ENCODE peak calls at places on chromosomes 5 and 9, in four cellular contexts. One of them, this sample, is unnamed.

GRCh38 chr9:114272739-114273431 is 50.0 kb upstream of the ORM1 start:
- DNase-seq in SW 1271: no peak
- DNase-seq in Right ventricle myocardium superior: no peak
- DNase-seq in H9: no peak
- DNase-seq in this sample: no peak

GRCh38 chr5:103256178-103256577 is 2.4 kb upstream of the MACIR start:
- DNase-seq in Right ventricle myocardium superior: no peak
- DNase-seq in H9: no peak
- DNase-seq in SW 1271: no peak
- DNase-seq in this sample: no peak

GRCh38 chr9:77843088-77843985 is 188.3 kb downstream of the GNAQ start:
- DNase-seq in H9: peak
- DNase-seq in Right ventricle myocardium superior: no peak
- DNase-seq in SW 1271: no peak
- DNase-seq in this sample: no peak

GRCh38 chr5:1737790-1738405 is 61.7 kb downstream of the MRPL36 start:
- DNase-seq in H9: peak
- DNase-seq in Right ventricle myocardium superior: no peak
- DNase-seq in SW 1271: peak
- DNase-seq in this sample: no peak

GRCh38 chr5:60959156-60959555 is 14.2 kb downstream of the NDUFAF2 start:
- DNase-seq in H9: no peak
- DNase-seq in Right ventricle myocardium superior: no peak
- DNase-seq in SW 1271: peak
- DNase-seq in this sample: no peak

GRCh38 chr9:71036501-71036900 is 84.9 kb downstream of the TRPM3 start:
- DNase-seq in Right ventricle myocardium superior: no peak
- DNase-seq in SW 1271: no peak
- DNase-seq in H9: no peak
- DNase-seq in this sample: no peak

GRCh38 chr9:33117306-33117705 is 40.8 kb upstream of the SMU1 start:
- DNase-seq in SW 1271: no peak
- DNase-seq in H9: no peak
- DNase-seq in Right ventricle myocardium superior: no peak
- DNase-seq in this sample: no peak

GRCh38 chr5:110757118-110757729 is 18.4 kb downstream of the SLC25A46 start:
- DNase-seq in H9: no peak
- DNase-seq in SW 1271: peak
- DNase-seq in Right ventricle myocardium superior: no peak
- DNase-seq in this sample: peak

GRCh38 chr5:150111121-150111520 is 24.8 kb upstream of the CSF1R start:
- DNase-seq in Right ventricle myocardium superior: peak
- DNase-seq in H9: no peak
- DNase-seq in SW 1271: no peak
- DNase-seq in this sample: no peak

GRCh38 chr9:134660407-134660806 is 18.8 kb downstream of the COL5A1 start:
- DNase-seq in Right ventricle myocardium superior: no peak
- DNase-seq in H9: no peak
- DNase-seq in SW 1271: peak
- DNase-seq in this sample: no peak

GRCh38 chr5:308672-309271 is 12.7 kb upstream of the AHRR start:
- DNase-seq in SW 1271: no peak
- DNase-seq in Right ventricle myocardium superior: no peak
- DNase-seq in H9: no peak
- DNase-seq in this sample: no peak

GRCh38 chr9:4567601-4568000 is 77.3 kb downstream of the SLC1A1 start:
- DNase-seq in H9: no peak
- DNase-seq in Right ventricle myocardium superior: no peak
- DNase-seq in SW 1271: no peak
- DNase-seq in this sample: no peak

GRCh38 chr9:89185980-89186379 is 7.4 kb upstream of the SHC3 start:
- DNase-seq in Right ventricle myocardium superior: no peak
- DNase-seq in H9: peak
- DNase-seq in SW 1271: no peak
- DNase-seq in this sample: no peak

GRCh38 chr9:101398930-101399640 is 434 bp downstream of the ZNF189 start:
- DNase-seq in H9: no peak
- DNase-seq in Right ventricle myocardium superior: no peak
- DNase-seq in SW 1271: no peak
- DNase-seq in this sample: no peak

GRCh38 chr5:72785796-72786195 is 30.7 kb upstream of the TNPO1 start:
- DNase-seq in H9: no peak
- DNase-seq in SW 1271: no peak
- DNase-seq in Right ventricle myocardium superior: no peak
- DNase-seq in this sample: no peak

GRCh38 chr9:114075602-114076001 is 2.5 kb downstream of the AMBP start:
- DNase-seq in H9: no peak
- DNase-seq in Right ventricle myocardium superior: no peak
- DNase-seq in SW 1271: no peak
- DNase-seq in this sample: no peak

GRCh38 chr9:6564370-6564769 is 81.2 kb downstream of the GLDC start:
- DNase-seq in H9: no peak
- DNase-seq in SW 1271: no peak
- DNase-seq in Right ventricle myocardium superior: no peak
- DNase-seq in this sample: no peak